ENCODE peak calls at places on chromosomes 11 and 22, in six cellular contexts. T, C, K, Z, P and E are unnamed samples.

GRCh38 chr11:76124905-76125566 is 81.3 kb downstream of the WNT11 start:
- DNase-seq in Z (no peak), T (no peak), P (no peak), C (no peak), K (no peak), E (no peak)

GRCh38 chr11:92979176-92979575 is 9.7 kb downstream of the MTNR1B start:
- DNase-seq in Z (no peak), T (no peak), C (no peak), K (no peak), P (no peak), E (no peak)

GRCh38 chr11:19819148-19819547 is 106.5 kb downstream of the NAV2 start:
- DNase-seq in C (no peak), Z (no peak), P (no peak), T (no peak), K (no peak), E (peak; percentile 53)

GRCh38 chr11:87252869-87253268 is 215.1 kb downstream of the TMEM135 start:
- DNase-seq in K (no peak), Z (no peak), P (no peak), C (no peak), T (no peak), E (no peak)

GRCh38 chr11:107741044-107741823 is 29.4 kb upstream of the SLN start:
- DNase-seq in C (no peak), T (no peak), K (peak; percentile 22), P (no peak), Z (peak; percentile 6), E (no peak)

GRCh38 chr11:38252620-38253019 is 1654.6 kb upstream of the RAG2 start:
- DNase-seq in P (no peak), C (no peak), K (no peak), T (no peak), Z (no peak), E (no peak)

GRCh38 chr11:105935791-105936190 is 86.2 kb downstream of the MSANTD4 start:
- DNase-seq in Z (no peak), C (no peak), K (no peak), P (no peak), T (no peak), E (no peak)

GRCh38 chr22:18970180-18970947 is 34.3 kb upstream of the PRODH start:
- DNase-seq in Z (peak; percentile 87), C (no peak), T (no peak), K (no peak), P (no peak), E (no peak)

GRCh38 chr22:39475337-39475736 is 18.5 kb downstream of the MGAT3 start:
- DNase-seq in T (no peak), C (no peak), P (no peak), Z (no peak), K (no peak), E (no peak)

GRCh38 chr11:70282012-70282411 is 11.5 kb downstream of the PPFIA1 start:
- DNase-seq in K (no peak), T (no peak), P (no peak), C (no peak), Z (no peak), E (no peak)

GRCh38 chr11:68193018-68193417 is 20.1 kb downstream of the KMT5B start:
- DNase-seq in C (no peak), T (no peak), Z (no peak), K (no peak), P (no peak), E (no peak)

GRCh38 chr22:29331658-29332300 is 16.3 kb upstream of the RASL10A start:
- DNase-seq in C (no peak), Z (no peak), K (no peak), P (no peak), T (no peak), E (no peak)

GRCh38 chr22:39932918-39933649 is 27.1 kb upstream of the TMA7B start:
- DNase-seq in C (no peak), K (peak; percentile 57), T (peak; percentile 41), Z (no peak), P (peak; percentile 60), E (no peak)

GRCh38 chr11:33135216-33135615 is 26.1 kb downstream of the CSTF3 start:
- DNase-seq in Z (no peak), K (no peak), P (no peak), C (no peak), T (no peak), E (no peak)

GRCh38 chr22:17794726-17795125 is 20.5 kb upstream of the BID start:
- DNase-seq in C (no peak), P (no peak), K (no peak), T (no peak), Z (no peak), E (no peak)

GRCh38 chr11:123218451-123218850 is 23.4 kb upstream of the CLMP start:
- DNase-seq in T (no peak), C (no peak), P (no peak), K (no peak), Z (no peak), E (no peak)

GRCh38 chr22:39514373-39514973 is 5.9 kb upstream of the ATF4 start:
- DNase-seq in T (no peak), K (peak; percentile 72), Z (no peak), P (peak; percentile 74), C (peak; percentile 77), E (no peak)

GRCh38 chr11:57321996-57322880 is 2.5 kb downstream of the TNKS1BP1 start:
- DNase-seq in P (peak; percentile 92), T (no peak), C (peak; percentile 97), Z (peak; percentile 72), K (peak; percentile 86), E (peak; percentile 94)

GRCh38 chr22:42388130-42388797 is 43.9 kb downstream of the NFAM1 start:
- DNase-seq in T (no peak), C (no peak), P (no peak), K (no peak), Z (no peak), E (no peak)

GRCh38 chr11:11620251-11620965 is 1.4 kb downstream of the GALNT18 start:
- DNase-seq in C (peak; percentile 67), K (peak; percentile 83), P (peak; percentile 85), Z (peak; percentile 88), T (no peak), E (no peak)

GRCh38 chr22:17114173-17114957 is 6.8 kb downstream of the TMEM121B start:
- DNase-seq in Z (no peak), T (no peak), P (no peak), K (no peak), C (no peak), E (no peak)

GRCh38 chr11:70244698-70245097 is 25.8 kb upstream of the PPFIA1 start:
- DNase-seq in C (no peak), K (no peak), Z (no peak), T (no peak), P (no peak), E (no peak)

GRCh38 chr11:22703040-22703439 is 36.6 kb downstream of the GAS2 start:
- DNase-seq in P (peak; percentile 36), C (no peak), T (no peak), K (no peak), Z (no peak), E (no peak)

GRCh38 chr11:68269414-68270081 is 2.2 kb downstream of the C11orf24 start:
- DNase-seq in Z (no peak), C (peak; percentile 31), P (no peak), T (no peak), K (no peak), E (no peak)

GRCh38 chr11:47340010-47340409 is 12.5 kb downstream of the MYBPC3 start:
- DNase-seq in C (no peak), T (no peak), K (no peak), P (no peak), Z (no peak), E (no peak)

GRCh38 chr11:47337229-47337924 is 15.1 kb downstream of the MYBPC3 start:
- DNase-seq in P (no peak), T (no peak), Z (peak; percentile 69), C (no peak), K (no peak), E (no peak)

GRCh38 chr11:47336595-47336994 is 15.9 kb downstream of the MYBPC3 start:
- DNase-seq in C (no peak), P (no peak), T (no peak), Z (no peak), K (no peak), E (no peak)

GRCh38 chr11:47340980-47341775 is 11.3 kb downstream of the MYBPC3 start:
- DNase-seq in C (no peak), Z (no peak), T (no peak), P (no peak), K (no peak), E (no peak)

GRCh38 chr11:47338396-47339241 is 13.9 kb downstream of the MYBPC3 start:
- DNase-seq in T (no peak), Z (no peak), K (no peak), P (no peak), C (no peak), E (no peak)
- TF ChIP-seq CTCF in T (no peak), Z (no peak), K (no peak), P (no peak), C (no peak), E (no peak)

DNA sequence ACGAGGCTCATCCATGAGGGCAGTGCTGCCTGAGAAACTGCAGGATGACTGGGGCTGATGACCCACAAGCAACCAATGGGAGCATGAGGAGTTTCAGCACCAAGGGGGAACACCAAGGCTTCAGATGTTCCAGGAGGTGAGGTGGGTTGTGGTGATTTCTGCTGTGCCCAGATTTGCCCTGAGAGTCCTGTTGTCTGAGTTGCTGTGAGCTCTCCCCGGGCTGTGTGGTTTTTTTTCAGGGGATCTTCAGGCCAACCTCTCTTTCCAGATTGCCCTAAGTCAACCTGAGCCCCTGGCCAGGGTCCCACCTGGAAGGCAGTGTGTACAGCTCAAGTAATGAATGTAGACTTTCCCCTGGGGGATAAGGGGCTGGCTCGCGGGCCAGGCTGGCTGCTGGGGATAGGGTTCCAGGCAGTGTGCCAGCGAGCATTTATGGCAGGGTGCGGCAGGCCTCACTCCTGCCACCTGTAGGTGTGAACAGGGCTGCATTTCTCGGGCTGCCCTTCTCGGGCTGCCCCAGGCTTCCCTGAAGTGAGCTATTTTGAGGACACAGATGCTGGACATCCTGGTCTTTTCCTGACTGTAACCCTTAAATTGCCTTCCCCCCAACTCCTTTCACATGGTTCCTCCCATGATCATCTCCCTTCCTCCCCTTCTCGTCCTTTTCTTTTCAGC is 9.8 kb downstream of the SLC22A6 start:
- DNase-seq in Z (no peak), C (no peak), P (peak; percentile 88), K (peak; percentile 87), T (no peak), E (no peak)
- TF ChIP-seq CTCF in Z (peak; percentile 44), C (peak; percentile 50), P (peak; percentile 50), K (peak; percentile 74), T (peak; percentile 10), E (peak; percentile 47)

GRCh38 chr22:50605349-50606074 is 4.9 kb downstream of the MAPK8IP2 start:
- DNase-seq in K (peak; percentile 19), C (peak; percentile 53), T (no peak), P (no peak), Z (peak; percentile 72), E (peak; percentile 83)

GRCh38 chr22:50603511-50604255 is 3.1 kb downstream of the MAPK8IP2 start:
- DNase-seq in C (no peak), Z (peak; percentile 84), K (peak; percentile 20), T (no peak), P (no peak), E (no peak)

GRCh38 chr22:50604623-50605348 is 4.2 kb downstream of the MAPK8IP2 start:
- DNase-seq in T (no peak), K (peak; percentile 16), C (no peak), Z (peak; percentile 82), P (no peak), E (no peak)

GRCh38 chr22:50602338-50602700 is 1.7 kb downstream of the MAPK8IP2 start:
- DNase-seq in Z (no peak), T (no peak), P (no peak), C (no peak), K (no peak), E (no peak)

GRCh38 chr22:50604256-50604580 is 3.6 kb downstream of the MAPK8IP2 start:
- DNase-seq in P (no peak), C (no peak), T (no peak), K (no peak), Z (no peak), E (no peak)
- TF ChIP-seq CTCF in P (no peak), C (no peak), T (no peak), K (no peak), Z (no peak), E (no peak)

GRCh38 chr22:31628969-31629723 is 32.9 kb downstream of the PISD start:
- DNase-seq in P (no peak), C (no peak), T (no peak), Z (no peak), K (peak; percentile 28), E (no peak)
- TF ChIP-seq CTCF in P (no peak), C (no peak), T (no peak), Z (no peak), K (no peak), E (no peak)